ENCODE peak calls at places on chromosome 14, in six cellular contexts. D is A549, S is fibroblast of lung, Q is nephron progenitor cell, P is PC-3, B is PC-9. C is an unnamed sample.

GRCh38 chr14:43116341-43116740 is 1390.7 kb downstream of the FSCB start:
- DNase-seq in B (no peak), D (peak), S (no peak), P (peak), Q (no peak), C (no peak)

GRCh38 chr14:69561893-69562292 is 12.8 kb downstream of the CCDC177 start:
- DNase-seq in B (no peak), D (no peak), Q (no peak), S (no peak), P (no peak), C (no peak)

GRCh38 chr14:50333010-50333409 is 20.9 kb downstream of the DMAC2L start:
- DNase-seq in P (peak), B (peak), S (peak), D (no peak), Q (no peak), C (peak)

GRCh38 chr14:85580536-85581165 is 50.7 kb downstream of the FLRT2 start:
- DNase-seq in B (no peak), P (no peak), S (no peak), Q (no peak), D (no peak), C (no peak)

GRCh38 chr14:102928412-102929348 is 6.2 kb downstream of the AMN start:
- DNase-seq in B (peak), Q (peak), S (peak), P (no peak), D (no peak), C (no peak)

GRCh38 chr14:71852201-71852600 is 80.0 kb upstream of the RGS6 start:
- DNase-seq in B (no peak), D (no peak), S (no peak), Q (no peak), P (no peak), C (no peak)

GRCh38 chr14:77882098-77882497 is 82.2 kb downstream of the ADCK1 start:
- DNase-seq in P (peak), B (no peak), S (no peak), D (peak), Q (no peak), C (no peak)

GRCh38 chr14:101709962-101710891 is 51.3 kb upstream of the PPP2R5C start:
- DNase-seq in P (peak), B (peak), S (no peak), Q (no peak), D (no peak), C (no peak)

GRCh38 chr14:70254476-70254961 is 65.8 kb upstream of the SLC8A3 start:
- DNase-seq in B (no peak), D (peak), Q (peak), P (peak), S (peak), C (peak)

GRCh38 chr14:22039938-22040780 is 366.5 kb upstream of the OR4E1 start:
- DNase-seq in Q (no peak), P (peak), S (no peak), B (no peak), D (peak), C (peak)

GRCh38 chr14:94426526-94426925 is 26.1 kb downstream of the SERPINA11 start:
- DNase-seq in B (no peak), D (no peak), P (no peak), S (no peak), Q (no peak), C (no peak)

GRCh38 chr14:100282766-100283419 is 23.4 kb downstream of the SLC25A29 start:
- DNase-seq in B (no peak), Q (no peak), S (no peak), P (no peak), D (no peak), C (peak)

GRCh38 chr14:100213956-100214767 is 24.8 kb upstream of the YY1 start:
- DNase-seq in D (peak), S (peak), B (peak), Q (peak), P (peak), C (peak)

GRCh38 chr14:101927859-101928258 is 36.5 kb upstream of the DYNC1H1 start:
- DNase-seq in Q (peak), S (peak), D (no peak), B (no peak), P (no peak), C (peak)

GRCh38 chr14:99986416-99986815 is 78.8 kb upstream of the EVL start:
- DNase-seq in D (no peak), S (peak), Q (no peak), B (no peak), P (no peak), C (no peak)

GRCh38 chr14:105137481-105138020 is 31.0 kb downstream of the JAG2 start:
- DNase-seq in S (no peak), P (no peak), Q (no peak), B (no peak), D (no peak), C (no peak)

GRCh38 chr14:95667251-95667693 is 19.0 kb upstream of the TCL1B start:
- DNase-seq in D (no peak), B (no peak), P (no peak), S (no peak), Q (peak), C (no peak)

GRCh38 chr14:93369393-93370266 is 22.6 kb downstream of the COX8C start:
- DNase-seq in Q (no peak), P (no peak), B (no peak), D (no peak), S (no peak), C (no peak)

GRCh38 chr14:56555921-56556570 is 23.6 kb upstream of the TMEM260 start:
- DNase-seq in S (peak), D (peak), B (peak), Q (no peak), P (peak), C (peak)

GRCh38 chr14:72692678-72693077 is 201.2 kb downstream of the DPF3 start:
- DNase-seq in P (no peak), D (no peak), S (no peak), Q (no peak), B (no peak), C (no peak)

GRCh38 chr14:92409069-92409468 is 86.1 kb downstream of the SLC24A4 start:
- DNase-seq in S (no peak), P (peak), D (no peak), Q (no peak), B (no peak), C (peak)

GRCh38 chr14:70999117-70999516 is 91.9 kb downstream of the PCNX1 start:
- DNase-seq in D (no peak), Q (no peak), S (no peak), P (no peak), B (no peak), C (no peak)

GRCh38 chr14:44369401-44370123 is 137.5 kb downstream of the FSCB start:
- DNase-seq in S (no peak), D (no peak), P (peak), B (no peak), Q (no peak), C (no peak)

GRCh38 chr14:51929920-51930682 is 59.2 kb upstream of the RTRAF start:
- DNase-seq in B (no peak), P (no peak), S (no peak), Q (no peak), D (no peak), C (no peak)

GRCh38 chr14:105986896-105987284 is 460.5 kb downstream of the TMEM121 start:
- DNase-seq in B (no peak), P (no peak), D (no peak), Q (no peak), S (no peak), C (no peak)

GRCh38 chr14:70827366-70828151 is 18.2 kb upstream of the MAP3K9 start:
- DNase-seq in P (peak), Q (no peak), S (no peak), B (no peak), D (no peak), C (no peak)

GRCh38 chr14:93231129-93231979 is 24.3 kb downstream of the UBR7 start:
- DNase-seq in B (no peak), P (peak), D (peak), S (peak), Q (no peak), C (no peak)

DNA sequence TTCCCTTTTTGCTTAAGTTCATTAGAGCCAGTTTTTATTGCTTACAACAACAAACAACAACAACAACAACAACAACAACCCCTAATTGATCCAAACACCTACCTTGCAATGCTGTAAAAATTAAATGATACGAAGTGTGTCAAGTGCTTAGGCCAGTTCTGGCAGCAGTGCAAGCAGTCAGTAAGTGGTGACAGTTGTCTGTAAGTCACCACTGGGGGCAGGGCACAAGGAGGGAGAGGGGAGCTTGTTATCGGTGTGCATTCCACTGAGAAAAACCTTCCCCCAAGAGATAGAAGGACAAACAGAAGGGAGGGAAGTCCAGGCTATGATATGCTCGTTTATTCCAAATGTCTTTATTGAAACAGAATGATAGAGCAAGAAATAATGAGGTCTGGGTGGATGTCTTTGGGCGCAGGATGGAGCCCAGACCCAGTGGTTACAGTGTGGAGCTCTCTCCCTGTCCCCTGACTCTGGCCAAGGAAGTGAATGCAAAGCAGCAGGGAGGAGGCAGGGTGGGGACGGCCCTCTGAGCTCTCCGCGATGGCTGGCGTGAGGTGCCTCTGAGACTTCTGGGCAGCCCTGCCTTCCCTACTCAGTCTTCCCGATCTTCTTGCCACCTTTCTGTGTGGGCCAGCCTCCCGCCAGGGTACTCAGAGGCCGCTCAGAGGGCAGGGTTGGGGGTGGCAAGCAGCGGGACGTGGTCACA is 6.5 kb downstream of the SLC22A17 start:
- DNase-seq in S (no peak), B (no peak), D (no peak), P (no peak), Q (no peak), C (no peak)
- TF ChIP-seq CTCF in S (no peak), B (no peak), D (no peak), P (no peak), Q (no peak), C (no peak)

GRCh38 chr14:63212209-63212608 is 8.0 kb downstream of the RHOJ start:
- DNase-seq in P (no peak), D (no peak), S (no peak), B (no peak), Q (no peak), C (no peak)
- TF ChIP-seq CTCF in P (no peak), D (no peak), S (peak), B (no peak), Q (peak), C (no peak)

GRCh38 chr14:97412933-97413574 is 615.9 kb downstream of the VRK1 start:
- DNase-seq in P (no peak), S (no peak), Q (no peak), D (no peak), B (no peak), C (no peak)

GRCh38 chr14:97408503-97408902 is 611.3 kb downstream of the VRK1 start:
- DNase-seq in S (no peak), P (no peak), D (no peak), B (no peak), Q (no peak), C (no peak)

GRCh38 chr14:97408937-97409860 is 612.0 kb downstream of the VRK1 start:
- DNase-seq in P (no peak), B (no peak), S (no peak), D (no peak), Q (no peak), C (no peak)

GRCh38 chr14:97411938-97412612 is 614.9 kb downstream of the VRK1 start:
- DNase-seq in B (no peak), D (no peak), S (no peak), Q (peak), P (no peak), C (peak)

DNA sequence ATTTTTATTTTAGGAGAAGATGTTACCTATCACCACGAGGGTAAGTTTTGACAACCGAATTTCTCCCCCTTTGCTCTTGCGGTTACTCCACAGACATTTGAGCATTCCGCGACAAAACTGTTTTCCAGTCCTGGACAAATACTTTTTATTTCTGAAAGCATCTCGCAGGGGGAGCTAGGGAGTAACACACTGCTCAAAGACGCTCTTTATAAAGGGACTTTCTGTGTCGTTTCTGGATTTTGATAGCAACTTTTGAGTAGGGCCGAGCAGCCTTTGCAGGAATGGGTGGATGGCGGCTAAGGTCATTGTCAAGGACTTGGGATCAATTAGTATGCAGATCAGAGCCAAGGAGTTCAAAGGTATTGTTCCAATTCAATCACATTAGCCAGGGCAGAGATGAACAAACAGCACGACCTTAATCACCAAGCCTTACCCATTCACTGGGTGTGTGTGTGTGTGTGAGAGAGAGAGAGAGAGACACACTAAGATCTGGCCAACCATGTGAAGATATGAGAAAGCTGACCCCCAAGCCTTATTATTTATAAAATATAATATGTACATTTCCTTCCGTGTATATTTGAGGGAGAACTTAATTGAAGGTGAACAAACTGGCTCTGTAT is 613.6 kb downstream of the VRK1 start:
- DNase-seq in P (peak), Q (no peak), S (no peak), B (no peak), D (no peak), C (no peak)
- TF ChIP-seq CTCF in P (peak), Q (no peak), S (no peak), B (no peak), D (no peak), C (no peak)

GRCh38 chr14:35963209-35963608 is 137.1 kb downstream of the BRMS1L start:
- DNase-seq in Q (no peak), P (peak), D (peak), B (no peak), S (no peak), C (peak)
- TF ChIP-seq CTCF in Q (peak), P (peak), D (peak), B (peak), S (no peak), C (peak)

GRCh38 chr14:23380197-23381016 is 3.6 kb downstream of the CMTM5 start:
- DNase-seq in S (no peak), Q (no peak), D (no peak), P (no peak), B (no peak), C (no peak)
- TF ChIP-seq CTCF in S (no peak), Q (no peak), D (no peak), P (peak), B (peak), C (no peak)

GRCh38 chr14:88439088-88439487 is 53.6 kb downstream of the SPATA7 start:
- DNase-seq in D (no peak), B (no peak), Q (no peak), S (no peak), P (no peak), C (no peak)

GRCh38 chr14:88437659-88438058 is 52.2 kb downstream of the SPATA7 start:
- DNase-seq in P (peak), S (peak), B (no peak), Q (no peak), D (no peak), C (no peak)
- TF ChIP-seq CTCF in P (peak), S (peak), B (peak), Q (no peak), D (no peak), C (no peak)

GRCh38 chr14:60656755-60657608 is 7.7 kb upstream of the SIX1 start:
- DNase-seq in P (peak), Q (peak), D (peak), B (no peak), S (peak), C (peak)
- TF ChIP-seq CTCF in P (peak), Q (no peak), D (peak), B (peak), S (peak), C (peak)

GRCh38 chr14:66369157-66369706 is 116.9 kb upstream of the CCDC196 start:
- DNase-seq in S (no peak), D (no peak), B (no peak), Q (no peak), P (no peak), C (no peak)
- TF ChIP-seq CTCF in S (no peak), D (no peak), B (no peak), Q (no peak), P (no peak), C (no peak)

GRCh38 chr14:29486132-29486531 is 441.5 kb downstream of the PRKD1 start:
- DNase-seq in B (no peak), Q (no peak), D (no peak), S (no peak), P (peak), C (no peak)
- TF ChIP-seq CTCF in B (no peak), Q (no peak), D (no peak), S (no peak), P (no peak), C (no peak)

GRCh38 chr14:64800000-64800399 is 79.7 kb downstream of the SPTB start:
- DNase-seq in D (peak), Q (peak), S (peak), P (peak), B (no peak), C (peak)
- TF ChIP-seq CTCF in D (peak), Q (peak), S (peak), P (peak), B (peak), C (peak)

C was measured in MCF 10A.